ENCODE peak calls at places on chromosomes 3 and 15, in five cellular contexts. A is left kidney; W is cardiac muscle cell; T is left cardiac atrium; C is naive thymus-derived CD4-positive, alpha-beta T cell. K is an unnamed sample.

GRCh38 chr15:36778516-36778915 is 199.1 kb downstream of the CDIN1 start:
- DNase-seq in A (no peak), W (no peak), T (no peak), C (no peak), K (no peak)

GRCh38 chr3:18649666-18650363 is 224.7 kb upstream of the SATB1 start:
- DNase-seq in A (no peak), W (no peak), T (no peak), C (peak), K (no peak)

GRCh38 chr3:75224419-75224818 is 439.7 kb upstream of the FRG2C start:
- DNase-seq in A (no peak), W (no peak), T (no peak), C (no peak), K (no peak)

GRCh38 chr3:69052567-69052898 is 400 bp upstream of the TMF1 start:
- DNase-seq in A (peak), W (no peak), T (no peak), C (no peak), K (no peak)

GRCh38 chr3:12477256-12477655 is 7.0 kb upstream of the TSEN2 start:
- DNase-seq in A (no peak), W (no peak), T (no peak), C (no peak), K (no peak)

GRCh38 chr3:183249006-183249718 is 3.9 kb upstream of the B3GNT5 start:
- DNase-seq in A (no peak), W (no peak), T (no peak), C (no peak), K (no peak)

GRCh38 chr3:117671707-117672318 is 962.2 kb downstream of the TUSC7 start:
- DNase-seq in A (peak), W (peak), T (no peak), C (no peak), K (no peak)

GRCh38 chr3:45889278-45889833 is 3.0 kb downstream of the CCR9 start:
- DNase-seq in A (no peak), W (no peak), T (no peak), C (no peak), K (no peak)

GRCh38 chr15:90493647-90494046 is 36.1 kb upstream of the CRTC3 start:
- DNase-seq in A (no peak), W (no peak), T (no peak), C (peak), K (no peak)

GRCh38 chr15:92011611-92012367 is 158.3 kb downstream of the SLCO3A1 start:
- DNase-seq in A (peak), W (peak), T (peak), C (no peak), K (no peak)

GRCh38 chr15:60392986-60393811 is 4.6 kb downstream of the ANXA2 start:
- DNase-seq in A (peak), W (peak), T (peak), C (no peak), K (peak)

GRCh38 chr15:45943255-45943654 is 308.4 kb downstream of the SQOR start:
- DNase-seq in A (peak), W (no peak), T (no peak), C (no peak), K (no peak)

GRCh38 chr3:100993309-100993708 is at the start of gene ABI3BP:
- DNase-seq in A (peak), W (peak), T (peak), C (no peak), K (peak)

GRCh38 chr3:13348671-13349396 is 71.3 kb downstream of the NUP210 start:
- DNase-seq in A (peak), W (peak), T (no peak), C (peak), K (peak)

GRCh38 chr15:74378853-74379252 is 11.4 kb upstream of the CYP11A1 start:
- DNase-seq in A (peak), W (peak), T (no peak), C (no peak), K (no peak)

GRCh38 chr3:131328739-131329138 is 52.8 kb upstream of the NUDT16 start:
- DNase-seq in A (no peak), W (no peak), T (no peak), C (no peak), K (no peak)

GRCh38 chr15:74129411-74130088 is 836 bp upstream of the ISLR2 start:
- DNase-seq in A (peak), W (no peak), T (no peak), C (no peak), K (peak)

GRCh38 chr3:41050149-41050548 is 149.2 kb upstream of the CTNNB1 start:
- DNase-seq in A (no peak), W (no peak), T (no peak), C (no peak), K (no peak)

GRCh38 chr15:61459785-61460707 is 230.9 kb upstream of the RORA start:
- DNase-seq in A (no peak), W (peak), T (no peak), C (no peak), K (no peak)

GRCh38 chr3:179697933-179698332 is 45.1 kb downstream of the USP13 start:
- DNase-seq in A (no peak), W (no peak), T (no peak), C (no peak), K (no peak)

GRCh38 chr3:124078978-124079911 is 87.3 kb upstream of the ROPN1 start:
- DNase-seq in A (peak), W (peak), T (no peak), C (no peak), K (peak)

GRCh38 chr3:46228259-46229222 is 13.7 kb upstream of the CCR3 start:
- DNase-seq in A (no peak), W (peak), T (no peak), C (no peak), K (no peak)